ENCODE peak calls at places on chromosomes 3 and 15, in nine cellular contexts. L is CD4-positive, alpha-beta memory T cell; T is colonic mucosa; W is neuronal stem cell; N is effector memory CD4-positive, alpha-beta T cell; Q is CD8-positive, alpha-beta memory T cell; U is AG04450; E is tibial nerve; B is ovary. S is an unnamed sample.

GRCh38 chr3:79184226-79184625 is 583.6 kb downstream of the ROBO1 start:
- DNase-seq in E (no peak), U (no peak), T (no peak), B (no peak), W (no peak), L (no peak), Q (no peak), N (no peak), S (no peak)

GRCh38 chr15:39976291-39977274 is 42.7 kb downstream of the EIF2AK4 start:
- DNase-seq in L (no peak), E (peak; percentile 35), T (peak; percentile 62), U (no peak), W (peak; percentile 35), Q (peak; percentile 13), N (no peak), B (peak; percentile 66), S (peak; percentile 63)

GRCh38 chr3:168364992-168365391 is 269.3 kb upstream of the GOLIM4 start:
- DNase-seq in L (no peak), U (no peak), E (no peak), B (no peak), N (no peak), W (no peak), Q (no peak), T (no peak), S (no peak)

GRCh38 chr3:44326035-44326434 is 12.5 kb upstream of the TCAIM start:
- DNase-seq in U (no peak), B (no peak), T (no peak), Q (no peak), E (no peak), N (no peak), W (no peak), L (no peak), S (no peak)

GRCh38 chr3:150823277-150823676 is 60.3 kb upstream of the SIAH2 start:
- DNase-seq in Q (no peak), T (no peak), E (no peak), B (no peak), W (no peak), L (no peak), U (no peak), N (no peak), S (no peak)

GRCh38 chr3:46367811-46368210 is 2.9 kb upstream of the CCR5 start:
- DNase-seq in T (no peak), E (no peak), N (no peak), Q (no peak), W (no peak), B (no peak), L (no peak), U (no peak), S (no peak)

GRCh38 chr3:7630351-7630911 is 769.5 kb downstream of the GRM7 start:
- DNase-seq in Q (no peak), T (no peak), L (no peak), W (no peak), U (no peak), N (no peak), E (no peak), B (no peak), S (no peak)

GRCh38 chr3:37765591-37766219 is 96.0 kb upstream of the CTDSPL start:
- DNase-seq in U (no peak), E (no peak), Q (no peak), W (peak; percentile 23), L (no peak), T (no peak), B (peak; percentile 68), N (no peak), S (no peak)

GRCh38 chr3:99962703-99963102 is 145.0 kb downstream of the CMSS1 start:
- DNase-seq in N (no peak), W (no peak), E (no peak), U (peak; percentile 68), L (no peak), Q (no peak), T (no peak), B (no peak), S (no peak)

GRCh38 chr3:100158877-100159563 is 44.7 kb upstream of the FILIP1L start:
- DNase-seq in W (no peak), U (no peak), N (no peak), Q (no peak), L (no peak), B (no peak), T (no peak), E (no peak), S (no peak)

GRCh38 chr15:49495993-49496747 is 73.1 kb downstream of the FGF7 start:
- DNase-seq in N (no peak), E (no peak), T (no peak), B (no peak), L (no peak), U (peak; percentile 32), W (no peak), Q (no peak), S (no peak)

GRCh38 chr3:79028916-79029315 is 738.9 kb downstream of the ROBO1 start:
- DNase-seq in N (no peak), U (peak; percentile 10), E (no peak), W (no peak), Q (no peak), L (no peak), T (no peak), B (no peak), S (no peak)

GRCh38 chr15:52737720-52738119 is 52.4 kb downstream of the ONECUT1 start:
- DNase-seq in W (no peak), L (no peak), N (no peak), T (no peak), B (no peak), U (no peak), Q (no peak), E (no peak), S (no peak)

GRCh38 chr15:98562361-98562791 is 86.0 kb upstream of the IGF1R start:
- DNase-seq in N (no peak), T (no peak), W (no peak), L (no peak), Q (no peak), B (no peak), U (no peak), E (no peak), S (no peak)

GRCh38 chr3:72976182-72976825 is 20.3 kb upstream of the PPP4R2 start:
- DNase-seq in B (no peak), N (no peak), U (no peak), T (no peak), W (no peak), E (no peak), Q (no peak), L (no peak), S (no peak)

GRCh38 chr3:144566320-144566719 is 594.7 kb downstream of the DIPK2A start:
- DNase-seq in Q (no peak), N (no peak), W (no peak), U (no peak), E (no peak), B (no peak), L (no peak), T (no peak), S (no peak)

DNA sequence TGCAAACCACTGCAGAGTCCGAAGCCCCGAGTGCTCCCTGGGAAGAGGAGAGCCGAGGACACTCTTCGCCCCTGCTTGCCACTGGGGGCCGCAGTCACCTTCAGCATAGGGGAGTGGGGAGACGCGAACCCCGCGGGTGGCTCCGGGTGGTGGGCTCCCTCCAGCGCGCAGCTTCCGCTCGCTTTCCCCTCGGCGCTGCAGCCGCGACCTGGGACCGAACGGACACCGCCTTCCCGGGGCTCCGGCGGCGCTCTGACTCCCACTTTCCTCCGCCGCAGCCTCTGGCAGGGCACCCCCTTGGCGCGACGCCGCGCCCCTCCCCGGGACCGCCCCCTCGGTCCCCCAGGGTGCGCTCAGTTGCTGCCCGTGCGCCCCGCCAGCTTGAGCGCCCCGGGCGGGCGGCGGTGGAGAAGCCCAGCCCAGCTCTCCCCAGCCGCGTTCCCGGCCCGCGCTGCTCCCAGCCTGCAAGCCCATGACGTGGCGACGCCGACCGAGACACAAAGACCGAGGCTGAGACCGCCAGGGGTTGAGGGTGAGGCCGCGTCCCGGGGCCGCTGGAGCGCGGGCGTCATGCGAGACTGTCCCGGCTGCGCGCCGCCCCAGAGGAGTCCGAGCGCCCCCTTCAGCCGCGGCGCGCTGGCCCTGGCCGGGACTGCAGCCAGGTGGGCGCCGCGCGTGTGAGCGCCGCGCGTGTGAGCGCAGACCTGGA is at the start of gene MINAR1:
- DNase-seq in Q (no peak), U (no peak), T (no peak), L (no peak), B (no peak), N (no peak), E (no peak), W (peak; percentile 61), S (no peak)
- H3K4me3 ChIP-seq in Q (no peak within 1 kb of the TSS), U (peak within 1 kb of the TSS; percentile 62), T (peak within 1 kb of the TSS; percentile 25), L (no peak within 1 kb of the TSS), B (no peak within 1 kb of the TSS), N (no peak within 1 kb of the TSS), E (peak within 1 kb of the TSS; percentile 45), W (peak within 1 kb of the TSS; percentile 46), S (no peak within 1 kb of the TSS)

GRCh38 chr3:120599211-120599610 is 3.1 kb downstream of the NDUFB4 start:
- DNase-seq in W (no peak), L (no peak), U (no peak), Q (no peak), E (no peak), T (no peak), N (no peak), B (no peak), S (no peak)

GRCh38 chr3:120596116-120596852 is at the start of gene NDUFB4:
- DNase-seq in W (peak; percentile 98), E (peak; percentile 87), B (peak; percentile 96), U (peak; percentile 98), L (peak; percentile 96), T (peak; percentile 97), N (peak; percentile 95), Q (peak; percentile 95), S (peak; percentile 95)

GRCh38 chr3:120597445-120598049 is 1.4 kb downstream of the NDUFB4 start:
- DNase-seq in L (no peak), E (no peak), B (no peak), Q (no peak), T (no peak), W (no peak), U (no peak), N (no peak), S (no peak)

GRCh38 chr3:120595788-120596115 is 384 bp upstream of the NDUFB4 start:
- DNase-seq in E (no peak), B (no peak), L (no peak), T (no peak), W (no peak), U (no peak), Q (no peak), N (no peak), S (no peak)

GRCh38 chr3:120596853-120597223 is 702 bp downstream of the NDUFB4 start:
- DNase-seq in U (no peak), T (no peak), N (no peak), L (no peak), W (no peak), E (no peak), Q (no peak), B (no peak), S (no peak)
- H3K4me3 ChIP-seq in U (peak overlapping the region; percentile 85), T (peak overlapping the region; percentile 64), N (peak overlapping the region; percentile 76), L (peak overlapping the region; percentile 99), W (peak overlapping the region; percentile 80), E (peak overlapping the region; percentile 85), Q (peak overlapping the region; percentile 99), B (peak overlapping the region; percentile 69), S (peak overlapping the region; percentile 77)

GRCh38 chr3:32817561-32818430 is at the start of gene TRIM71:
- DNase-seq in W (no peak), L (no peak), T (no peak), B (no peak), Q (no peak), U (no peak), N (no peak), E (no peak), S (no peak)
- H3K4me3 ChIP-seq in W (peak within 1 kb of the TSS; percentile 94), L (no peak within 1 kb of the TSS), T (peak within 1 kb of the TSS; percentile 33), B (no peak within 1 kb of the TSS), Q (no peak within 1 kb of the TSS), U (peak within 1 kb of the TSS; percentile 32), N (peak within 1 kb of the TSS; percentile 46), E (peak within 1 kb of the TSS; percentile 54), S (peak within 1 kb of the TSS; percentile 27)

GRCh38 chr3:123410149-123410515 is 38.8 kb downstream of the ADCY5 start:
- DNase-seq in L (no peak), B (no peak), W (no peak), U (no peak), Q (no peak), E (no peak), T (no peak), N (no peak), S (no peak)
- H3K4me3 ChIP-seq in L (no peak overlapping the region), B (no peak overlapping the region), W (no peak overlapping the region), U (no peak overlapping the region), Q (no peak overlapping the region), E (no peak overlapping the region), T (no peak overlapping the region), N (no peak overlapping the region), S (no peak overlapping the region)